ENCODE peak calls at places on chromosomes 5 and 9, in ten cellular contexts. D, I, S, R, A, T, M, H, F and W are unnamed samples.

GRCh38 chr5:173474881-173475287 is 141.6 kb downstream of the BOD1 start:
- DNase-seq in T (no peak), F (no peak), M (no peak), I (no peak), S (no peak), A (peak), R (no peak), D (no peak), H (no peak), W (no peak)

GRCh38 chr5:37921452-37921851 is 81.6 kb upstream of the GDNF start:
- DNase-seq in I (no peak), S (no peak), R (no peak), H (peak), F (no peak), M (no peak), A (no peak), T (no peak), D (no peak), W (no peak)

GRCh38 chr5:158285771-158286170 is 426.8 kb upstream of the CLINT1 start:
- DNase-seq in I (no peak), D (no peak), T (no peak), H (no peak), M (no peak), R (no peak), F (no peak), S (peak), A (no peak), W (no peak)

GRCh38 chr5:115264786-115265185 is 2.1 kb upstream of the PGGT1B start:
- DNase-seq in D (no peak), M (peak), R (no peak), H (no peak), S (no peak), F (no peak), T (no peak), I (no peak), A (no peak), W (no peak)

GRCh38 chr5:57436586-57436985 is 46.0 kb downstream of the ACTBL2 start:
- DNase-seq in A (no peak), H (no peak), R (no peak), D (no peak), I (no peak), T (no peak), S (peak), M (no peak), F (no peak), W (no peak)

GRCh38 chr9:83630938-83631457 is 8.1 kb downstream of the IDNK start:
- DNase-seq in S (no peak), T (no peak), I (no peak), A (no peak), R (no peak), M (no peak), D (peak), F (no peak), H (peak), W (no peak)

GRCh38 chr9:98503867-98504800 is 204.6 kb downstream of the GABBR2 start:
- DNase-seq in R (no peak), H (no peak), F (no peak), T (no peak), A (no peak), I (no peak), S (peak), D (no peak), M (no peak), W (no peak)

GRCh38 chr5:39523821-39524220 is 99.0 kb upstream of the DAB2 start:
- DNase-seq in S (no peak), R (no peak), M (no peak), H (no peak), T (no peak), F (no peak), A (peak), I (peak), D (no peak), W (no peak)

GRCh38 chr5:177370488-177371119 is 12.9 kb downstream of the RGS14 start:
- DNase-seq in I (no peak), R (peak), H (peak), D (peak), T (peak), M (peak), F (peak), S (no peak), A (peak), W (peak)

GRCh38 chr9:116628706-116629105 is 58.4 kb upstream of the TRIM32 start:
- DNase-seq in I (no peak), D (no peak), M (no peak), H (peak), F (no peak), T (no peak), S (no peak), R (no peak), A (peak), W (no peak)

GRCh38 chr9:15357050-15357653 is 50.1 kb upstream of the TTC39B start:
- DNase-seq in A (no peak), I (no peak), F (no peak), S (no peak), T (no peak), M (no peak), H (no peak), R (no peak), D (peak), W (no peak)

GRCh38 chr5:122030251-122030650 is 47.8 kb downstream of the LOX start:
- DNase-seq in D (peak), M (no peak), T (no peak), I (no peak), H (no peak), F (no peak), A (no peak), S (no peak), R (no peak), W (no peak)

GRCh38 chr9:35748858-35749514 is at the start of the genes GBA2 and RGP1:
- DNase-seq in M (peak), F (peak), I (no peak), D (peak), R (peak), S (no peak), T (no peak), A (peak), H (peak), W (no peak)

GRCh38 chr9:130740218-130741023 is 46.8 kb downstream of the EXOSC2 start:
- DNase-seq in R (no peak), M (no peak), T (no peak), D (no peak), S (no peak), F (no peak), A (no peak), H (no peak), I (no peak), W (no peak)

GRCh38 chr9:98140503-98140902 is 21.5 kb upstream of the TRIM14 start:
- DNase-seq in D (no peak), T (no peak), I (no peak), F (peak), R (no peak), S (no peak), H (no peak), M (no peak), A (no peak), W (no peak)

GRCh38 chr9:5449521-5450359 is 602 bp upstream of the CD274 start:
- DNase-seq in I (no peak), A (no peak), S (no peak), T (no peak), D (no peak), F (no peak), R (no peak), H (no peak), M (no peak), W (no peak)

GRCh38 chr9:5582835-5583195 is 46.1 kb upstream of the RIC1 start:
- DNase-seq in A (peak), F (no peak), R (no peak), I (peak), S (no peak), H (no peak), M (no peak), T (peak), D (no peak), W (peak)

GRCh38 chr5:127562252-127562651 is 44.8 kb downstream of the PRRC1 start:
- DNase-seq in A (peak), S (no peak), D (peak), I (no peak), M (no peak), R (no peak), F (no peak), H (peak), T (no peak), W (no peak)

GRCh38 chr9:95124582-95125359 is 192.7 kb downstream of the FANCC start:
- DNase-seq in D (peak), R (no peak), T (no peak), M (no peak), S (no peak), H (no peak), A (no peak), F (no peak), I (no peak), W (no peak)
- TF ChIP-seq CTCF in D (peak), R (no peak), T (peak), M (no peak), S (peak), H (no peak), A (peak), F (no peak), I (peak), W (peak)

GRCh38 chr9:129481824-129482511 is 138.9 kb downstream of the C9orf50 start:
- DNase-seq in I (no peak), D (peak), S (no peak), A (no peak), R (peak), F (peak), H (peak), M (no peak), T (no peak), W (no peak)
- H3K4me3 ChIP-seq in I (peak), D (peak), S (peak), A (peak), R (peak), F (peak), H (peak), M (peak), T (peak), W (peak)

DNA sequence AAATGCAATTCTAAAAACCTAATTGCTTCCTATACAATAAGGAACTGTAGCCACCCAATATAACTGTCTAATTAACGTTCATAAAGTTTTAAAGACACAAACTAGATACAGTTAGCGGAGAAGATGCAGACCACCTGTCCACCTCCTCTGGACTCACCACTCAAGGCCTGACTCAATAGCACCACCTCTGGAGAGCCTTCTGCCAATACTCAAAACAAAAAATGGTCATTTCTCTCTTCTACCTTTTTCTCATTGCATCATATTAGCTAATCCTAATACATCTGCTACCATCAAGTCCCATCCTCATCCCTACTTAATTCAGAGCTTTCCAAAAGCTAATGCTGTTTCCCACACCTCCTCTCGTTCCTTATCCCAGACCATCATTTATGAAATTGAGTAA is 159.9 kb downstream of the MLLT3 start:
- DNase-seq in F (no peak), S (no peak), I (no peak), T (no peak), R (no peak), H (no peak), A (no peak), D (peak), M (no peak), W (no peak)
- TF ChIP-seq CTCF in F (no peak), S (no peak), I (no peak), T (peak), R (no peak), H (peak), A (peak), D (peak), M (no peak), W (peak)

DNA sequence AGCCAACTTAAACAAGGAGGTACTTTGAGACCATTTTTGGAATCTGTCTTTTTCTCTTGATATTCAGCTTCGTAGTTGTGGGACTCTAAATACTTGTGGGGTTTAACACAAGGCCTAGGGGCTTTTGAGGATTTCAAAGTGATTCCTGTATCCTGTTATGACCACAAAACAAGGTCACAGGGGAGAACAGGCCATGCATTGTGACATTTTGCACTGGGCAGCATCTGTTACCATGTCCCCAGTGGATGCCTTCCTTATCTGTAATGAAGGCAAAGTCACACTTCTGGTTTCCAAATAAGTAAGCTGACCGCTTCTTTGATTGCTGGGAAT is 192.2 kb downstream of the MTRR start:
- DNase-seq in F (no peak), T (no peak), I (no peak), A (no peak), R (no peak), D (no peak), H (no peak), S (peak), M (no peak), W (no peak)
- H3K4me3 ChIP-seq in F (no peak), T (no peak), I (no peak), A (no peak), R (no peak), D (no peak), H (no peak), S (no peak), M (no peak), W (no peak)

DNA sequence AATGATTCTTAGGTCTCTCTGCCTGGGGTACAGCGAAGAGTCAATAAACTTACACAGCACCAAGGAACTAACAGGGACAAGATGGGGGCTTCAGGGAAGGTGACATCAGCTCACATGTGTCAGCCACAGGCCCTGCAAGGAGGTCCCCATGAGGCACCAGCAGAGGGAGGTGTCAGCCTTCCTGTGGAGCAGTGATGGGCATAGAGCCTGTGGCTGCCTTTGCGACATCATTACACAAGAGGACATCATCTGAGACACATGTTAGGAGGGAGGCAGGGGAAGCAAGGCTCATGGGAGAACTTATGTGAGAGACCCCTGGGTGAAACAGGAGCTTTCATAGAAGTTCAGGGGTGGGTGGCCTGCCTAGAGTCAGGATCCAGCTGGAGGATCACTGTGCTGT is 389.6 kb downstream of the SEMA5A start:
- DNase-seq in R (peak), H (peak), I (no peak), S (no peak), D (peak), A (peak), T (no peak), M (no peak), F (no peak), W (no peak)
- TF ChIP-seq CTCF in R (peak), H (peak), I (peak), S (no peak), D (peak), A (peak), T (peak), M (no peak), F (no peak), W (peak)

GRCh38 chr9:111102793-111103474 is 64.7 kb upstream of the LPAR1 start:
- DNase-seq in H (no peak), T (no peak), I (no peak), M (no peak), D (no peak), A (peak), S (no peak), F (no peak), R (no peak), W (no peak)

GRCh38 chr9:111107141-111107540 is 68.9 kb upstream of the LPAR1 start:
- DNase-seq in M (no peak), D (no peak), R (no peak), F (no peak), S (no peak), A (no peak), I (no peak), T (no peak), H (no peak), W (no peak)

GRCh38 chr9:111108946-111109345 is 70.7 kb upstream of the LPAR1 start:
- DNase-seq in I (peak), D (no peak), F (no peak), H (no peak), M (no peak), T (no peak), S (no peak), R (no peak), A (peak), W (no peak)

GRCh38 chr9:111110805-111111204 is 72.5 kb upstream of the LPAR1 start:
- DNase-seq in D (no peak), T (no peak), R (no peak), A (no peak), S (no peak), M (no peak), H (no peak), F (no peak), I (no peak), W (no peak)

DNA sequence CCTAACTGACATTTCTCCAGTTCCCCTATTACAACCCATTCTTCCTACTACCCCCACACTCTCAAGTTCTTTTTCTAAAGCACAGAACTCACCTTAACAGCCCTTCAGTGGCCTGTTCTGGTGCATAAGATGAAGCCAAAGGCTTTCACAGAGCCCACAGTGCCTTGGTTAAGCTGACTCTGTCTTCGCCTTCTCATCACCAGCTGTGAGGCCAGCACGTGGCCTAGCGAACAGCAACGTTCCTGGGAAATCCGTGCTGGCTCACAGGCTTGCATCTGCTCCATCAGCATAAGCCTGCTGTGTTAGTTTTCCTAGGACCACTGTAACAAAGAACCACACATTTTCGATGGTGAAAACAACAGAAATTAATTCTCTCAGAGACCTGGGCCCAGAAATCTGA is 67.9 kb upstream of the LPAR1 start:
- DNase-seq in A (no peak), S (no peak), F (no peak), M (no peak), T (no peak), D (peak), I (no peak), H (no peak), R (no peak), W (no peak)
- H3K4me3 ChIP-seq in A (no peak), S (no peak), F (no peak), M (no peak), T (no peak), D (no peak), I (no peak), H (no peak), R (no peak), W (no peak)